ENCODE peak calls at places on chromosomes 7 and 10, in nine cellular contexts. F, W, Y, G, R, M, P, E and U are unnamed samples.

GRCh38 chr7:20834656-20835055 is 48.0 kb upstream of the SP8 start:
- DNase-seq in F (no peak), W (no peak), Y (no peak), G (no peak), R (peak; percentile 13), M (no peak), P (no peak), E (peak; percentile 19), U (no peak)

GRCh38 chr7:154480817-154481216 is 428.6 kb downstream of the DPP6 start:
- DNase-seq in F (no peak), W (no peak), Y (no peak), G (no peak), R (no peak), M (no peak), P (no peak), E (no peak), U (no peak)

GRCh38 chr10:35752469-35753450 is 110.7 kb upstream of the FZD8 start:
- DNase-seq in F (no peak), W (no peak), Y (peak; percentile 26), G (no peak), R (no peak), M (no peak), P (no peak), E (no peak), U (peak; percentile 14)

GRCh38 chr10:77643795-77644468 is 6.3 kb upstream of the KCNMA1 start:
- DNase-seq in F (no peak), W (no peak), Y (peak; percentile 69), G (no peak), R (peak; percentile 56), M (peak; percentile 49), P (peak; percentile 28), E (peak; percentile 62), U (peak; percentile 40)

GRCh38 chr10:17431871-17432311 is 22.5 kb downstream of the ST8SIA6 start:
- DNase-seq in F (no peak), W (no peak), Y (no peak), G (no peak), R (no peak), M (no peak), P (no peak), E (no peak), U (no peak)

GRCh38 chr10:116627386-116627933 is 6.7 kb downstream of the PNLIPRP2 start:
- DNase-seq in F (no peak), W (no peak), Y (no peak), G (no peak), R (peak; percentile 20), M (no peak), P (peak; percentile 75), E (no peak), U (peak; percentile 77)

GRCh38 chr7:22697897-22698645 is 28.9 kb upstream of the IL6 start:
- DNase-seq in F (no peak), W (no peak), Y (no peak), G (no peak), R (no peak), M (peak; percentile 60), P (no peak), E (no peak), U (no peak)

GRCh38 chr10:122498521-122498920 is 37.2 kb downstream of the HTRA1 start:
- DNase-seq in F (peak; percentile 55), W (no peak), Y (no peak), G (no peak), R (no peak), M (no peak), P (no peak), E (no peak), U (no peak)

GRCh38 chr10:123608047-123608446 is 58.1 kb upstream of the GPR26 start:
- DNase-seq in F (no peak), W (no peak), Y (no peak), G (no peak), R (no peak), M (no peak), P (no peak), E (no peak), U (no peak)

GRCh38 chr7:144785491-144785890 is 50.4 kb downstream of the TPK1 start:
- DNase-seq in F (no peak), W (no peak), Y (no peak), G (no peak), R (no peak), M (no peak), P (no peak), E (no peak), U (no peak)

GRCh38 chr10:119933179-119933578 is 40.6 kb downstream of the SEC23IP start:
- DNase-seq in F (no peak), W (no peak), Y (peak; percentile 15), G (no peak), R (peak; percentile 9), M (peak; percentile 26), P (no peak), E (peak; percentile 60), U (no peak)

GRCh38 chr7:20283997-20284396 is 46.7 kb upstream of the ITGB8 start:
- DNase-seq in F (no peak), W (no peak), Y (no peak), G (no peak), R (no peak), M (no peak), P (no peak), E (no peak), U (no peak)

GRCh38 chr7:103299660-103300059 is 2.4 kb downstream of the PMPCB start:
- DNase-seq in F (no peak), W (no peak), Y (no peak), G (no peak), R (no peak), M (no peak), P (no peak), E (no peak), U (no peak)

GRCh38 chr7:140509789-140510188 is 30.5 kb upstream of the MKRN1 start:
- DNase-seq in F (no peak), W (no peak), Y (no peak), G (no peak), R (no peak), M (no peak), P (no peak), E (no peak), U (no peak)

GRCh38 chr7:15780271-15780670 is 93.8 kb upstream of the MEOX2 start:
- DNase-seq in F (no peak), W (no peak), Y (peak; percentile 84), G (no peak), R (no peak), M (no peak), P (no peak), E (no peak), U (no peak)

GRCh38 chr10:131906269-131906639 is 5.4 kb downstream of the PPP2R2D start:
- DNase-seq in F (no peak), W (no peak), Y (no peak), G (no peak), R (no peak), M (no peak), P (no peak), E (no peak), U (no peak)

GRCh38 chr7:128035712-128036111 is 4.5 kb upstream of the LRRC4 start:
- DNase-seq in F (no peak), W (no peak), Y (no peak), G (no peak), R (peak; percentile 54), M (no peak), P (no peak), E (peak; percentile 54), U (no peak)

GRCh38 chr10:44089671-44090070 is 295.2 kb downstream of the CXCL12 start:
- DNase-seq in F (no peak), W (no peak), Y (no peak), G (no peak), R (no peak), M (no peak), P (no peak), E (no peak), U (no peak)